ENCODE peak calls at places on chromosomes 13 and 19, in six cellular contexts. Z, C, V, B, X and O are unnamed samples.
A peak's percentile ranks its signal among the peaks of the same experiment; 100 is the strongest.

GRCh38 chr19:13428352-13428751 is 77.9 kb downstream of the CACNA1A start:
- DNase-seq in Z (peak; percentile 28), C (peak; percentile 40), V (no peak), B (no peak), X (peak; percentile 10), O (peak; percentile 20)

GRCh38 chr19:1105217-1105872 is 1.6 kb downstream of the GPX4 start:
- DNase-seq in Z (no peak), C (peak; percentile 39), V (no peak), B (no peak), X (no peak), O (no peak)

GRCh38 chr13:113835461-113836274 is 28.2 kb downstream of the GAS6 start:
- DNase-seq in Z (no peak), C (peak; percentile 91), V (peak; percentile 51), B (no peak), X (no peak), O (no peak)

GRCh38 chr19:6730153-6730804 is 7.1 kb downstream of the GPR108 start:
- DNase-seq in Z (no peak), C (peak; percentile 12), V (peak; percentile 70), B (peak; percentile 31), X (peak; percentile 30), O (peak; percentile 74)

GRCh38 chr19:34181111-34181864 is 9.0 kb downstream of the LSM14A start:
- DNase-seq in Z (no peak), C (no peak), V (no peak), B (peak; percentile 22), X (no peak), O (no peak)

GRCh38 chr13:21020581-21020980 is 40.8 kb downstream of the LATS2 start:
- DNase-seq in Z (no peak), C (no peak), V (no peak), B (no peak), X (no peak), O (no peak)

GRCh38 chr13:75860935-75861334 is 224.8 kb downstream of the LMO7 start:
- DNase-seq in Z (no peak), C (no peak), V (no peak), B (no peak), X (no peak), O (no peak)

GRCh38 chr19:46927106-46927505 is 66.3 kb downstream of the ARHGAP35 start:
- DNase-seq in Z (no peak), C (no peak), V (no peak), B (no peak), X (no peak), O (no peak)

GRCh38 chr13:50994651-50995050 is 85.1 kb downstream of the RNASEH2B start:
- DNase-seq in Z (no peak), C (no peak), V (peak; percentile 67), B (no peak), X (no peak), O (no peak)

GRCh38 chr13:51995677-51996551 is 15.3 kb downstream of the ATP7B start:
- DNase-seq in Z (peak; percentile 82), C (no peak), V (no peak), B (peak; percentile 49), X (no peak), O (peak; percentile 61)

GRCh38 chr19:54190942-54191670 is at the start of gene TSEN34:
- DNase-seq in Z (peak; percentile 92), C (peak; percentile 70), V (no peak), B (peak; percentile 89), X (peak; percentile 81), O (peak; percentile 85)

GRCh38 chr19:55173717-55174409 is 6.2 kb downstream of the SYT5 start:
- DNase-seq in Z (no peak), C (peak; percentile 81), V (no peak), B (no peak), X (no peak), O (no peak)

GRCh38 chr13:20177049-20177831 is 15.5 kb downstream of the GJB2 start:
- DNase-seq in Z (no peak), C (no peak), V (no peak), B (no peak), X (no peak), O (no peak)

GRCh38 chr19:39046037-39046821 is 13.9 kb upstream of the FBXO27 start:
- DNase-seq in Z (peak; percentile 20), C (no peak), V (no peak), B (no peak), X (no peak), O (no peak)

GRCh38 chr19:44303976-44304568 is 753 bp downstream of the ZNF235 start:
- DNase-seq in Z (no peak), C (peak; percentile 47), V (no peak), B (peak; percentile 2), X (no peak), O (no peak)

GRCh38 chr13:70630247-70630646 is 522.0 kb upstream of the KLHL1 start:
- DNase-seq in Z (no peak), C (no peak), V (no peak), B (no peak), X (no peak), O (no peak)

GRCh38 chr13:24168980-24169379 is 8.5 kb downstream of the SPATA13 start:
- DNase-seq in Z (no peak), C (peak; percentile 7), V (no peak), B (no peak), X (no peak), O (no peak)

GRCh38 chr19:57437931-57438330 is 2.8 kb downstream of the ZNF749 start:
- DNase-seq in Z (no peak), C (no peak), V (no peak), B (no peak), X (no peak), O (no peak)

GRCh38 chr19:30480097-30480496 is 107.9 kb downstream of the ZNF536 start:
- DNase-seq in Z (no peak), C (no peak), V (no peak), B (no peak), X (no peak), O (no peak)

GRCh38 chr19:38699647-38700349 is 44.5 kb downstream of the CAPN12 start:
- DNase-seq in Z (no peak), C (no peak), V (no peak), B (no peak), X (no peak), O (no peak)

GRCh38 chr13:36298535-36299068 is 988 bp upstream of the CCDC169 start:
- DNase-seq in Z (no peak), C (no peak), V (no peak), B (no peak), X (no peak), O (no peak)

GRCh38 chr19:15321739-15322138 is 10.6 kb downstream of the BRD4 start:
- DNase-seq in Z (no peak), C (no peak), V (no peak), B (no peak), X (no peak), O (no peak)

GRCh38 chr13:110869805-110870706 is 44.8 kb downstream of the ANKRD10 start:
- DNase-seq in Z (no peak), C (peak; percentile 100), V (peak; percentile 95), B (peak; percentile 83), X (no peak), O (peak; percentile 57)

GRCh38 chr19:29524912-29525870 is 603 bp upstream of the VSTM2B start:
- DNase-seq in Z (no peak), C (no peak), V (peak; percentile 22), B (no peak), X (no peak), O (no peak)

GRCh38 chr19:13262450-13262849 is 112.2 kb downstream of the IER2 start:
- DNase-seq in Z (peak; percentile 78), C (peak; percentile 60), V (no peak), B (no peak), X (no peak), O (peak; percentile 46)

GRCh38 chr13:40187324-40187795 is 479.1 kb downstream of the FOXO1 start:
- DNase-seq in Z (no peak), C (no peak), V (no peak), B (no peak), X (peak; percentile 69), O (no peak)

GRCh38 chr19:11639602-11640471 is 42.6 kb downstream of the ZNF627 start:
- DNase-seq in Z (peak; percentile 98), C (peak; percentile 86), V (peak; percentile 94), B (peak; percentile 99), X (peak; percentile 86), O (peak; percentile 95)

GRCh38 chr13:110320645-110321044 is 13.6 kb downstream of the COL4A2 start:
- DNase-seq in Z (no peak), C (no peak), V (no peak), B (no peak), X (no peak), O (no peak)

GRCh38 chr13:46593403-46593802 is 40.4 kb downstream of the LRCH1 start:
- DNase-seq in Z (no peak), C (no peak), V (no peak), B (no peak), X (peak; percentile 52), O (no peak)

GRCh38 chr19:34128558-34129250 is 43.6 kb upstream of the LSM14A start:
- DNase-seq in Z (no peak), C (peak; percentile 19), V (no peak), B (no peak), X (no peak), O (no peak)

GRCh38 chr19:45498411-45499195 is at the start of gene PPM1N:
- DNase-seq in Z (no peak), C (no peak), V (peak; percentile 66), B (no peak), X (peak; percentile 64), O (no peak)

GRCh38 chr13:48161530-48162179 is 66.8 kb upstream of the MED4 start:
- DNase-seq in Z (peak; percentile 80), C (no peak), V (peak; percentile 54), B (peak; percentile 4), X (no peak), O (peak; percentile 70)